ENCODE peak calls at places on chromosome 21, in ten cellular contexts. U, H, P, O, Y, D, T, W, B and J are unnamed samples.
A peak's percentile ranks its signal among the peaks of the same experiment; 100 is the strongest.

GRCh38 chr21:42235593-42235992 is 16.7 kb downstream of the ABCG1 start:
- DNase-seq in U (peak; percentile 11), H (no peak), P (peak; percentile 43), O (no peak), Y (no peak), D (no peak), T (no peak), W (no peak), B (no peak), J (no peak)

GRCh38 chr21:19692231-19692630 is 1288.6 kb upstream of the TMPRSS15 start:
- DNase-seq in U (no peak), H (no peak), P (no peak), O (no peak), Y (no peak), D (no peak), T (no peak), W (no peak), B (no peak), J (no peak)

GRCh38 chr21:41425954-41426655 is at the start of gene MX1:
- DNase-seq in U (peak; percentile 83), H (no peak), P (peak; percentile 90), O (peak; percentile 69), Y (peak; percentile 39), D (peak; percentile 47), T (peak; percentile 22), W (no peak), B (peak; percentile 75), J (peak; percentile 56)

GRCh38 chr21:21612446-21612845 is 614.2 kb downstream of the NCAM2 start:
- DNase-seq in U (no peak), H (no peak), P (no peak), O (peak; percentile 49), Y (no peak), D (peak; percentile 44), T (peak; percentile 76), W (peak; percentile 19), B (peak; percentile 69), J (no peak)

GRCh38 chr21:14383596-14384210 is 757 bp upstream of the HSPA13 start:
- DNase-seq in U (no peak), H (peak; percentile 14), P (no peak), O (no peak), Y (no peak), D (peak; percentile 75), T (no peak), W (peak; percentile 25), B (peak; percentile 31), J (no peak)

GRCh38 chr21:41559658-41560599 is 52.0 kb upstream of the TMPRSS2 start:
- DNase-seq in U (no peak), H (no peak), P (no peak), O (no peak), Y (no peak), D (no peak), T (no peak), W (peak; percentile 94), B (no peak), J (no peak)

GRCh38 chr21:36917487-36918158 is 48.8 kb downstream of the HLCS start:
- DNase-seq in U (no peak), H (peak; percentile 63), P (no peak), O (peak; percentile 56), Y (no peak), D (no peak), T (no peak), W (peak; percentile 44), B (peak; percentile 77), J (no peak)

GRCh38 chr21:35651166-35651565 is 409.2 kb downstream of the SETD4 start:
- DNase-seq in U (no peak), H (no peak), P (no peak), O (no peak), Y (no peak), D (no peak), T (no peak), W (no peak), B (no peak), J (no peak)

GRCh38 chr21:38956006-38956405 is 150.3 kb downstream of the ETS2 start:
- DNase-seq in U (no peak), H (no peak), P (no peak), O (no peak), Y (no peak), D (no peak), T (no peak), W (no peak), B (no peak), J (no peak)

GRCh38 chr21:38937286-38937790 is 131.6 kb downstream of the ETS2 start:
- DNase-seq in U (no peak), H (no peak), P (no peak), O (no peak), Y (no peak), D (no peak), T (no peak), W (no peak), B (no peak), J (no peak)

GRCh38 chr21:42291751-42292562 is 23.3 kb downstream of the TFF3 start:
- DNase-seq in U (no peak), H (no peak), P (no peak), O (no peak), Y (no peak), D (no peak), T (no peak), W (no peak), B (no peak), J (no peak)

GRCh38 chr21:44300262-44300959 is 558 bp downstream of the PFKL start:
- DNase-seq in U (peak; percentile 47), H (peak; percentile 73), P (peak; percentile 87), O (peak; percentile 67), Y (no peak), D (peak; percentile 46), T (peak; percentile 44), W (peak; percentile 30), B (peak; percentile 61), J (no peak)

GRCh38 chr21:28393279-28393678 is 599.4 kb downstream of the LTN1 start:
- DNase-seq in U (no peak), H (no peak), P (no peak), O (peak; percentile 73), Y (no peak), D (no peak), T (peak; percentile 3), W (peak; percentile 64), B (peak; percentile 9), J (peak; percentile 96)

GRCh38 chr21:30329203-30329868 is 8.2 kb downstream of the KRTAP27-1 start:
- DNase-seq in U (no peak), H (no peak), P (no peak), O (peak; percentile 8), Y (no peak), D (no peak), T (no peak), W (no peak), B (no peak), J (no peak)

GRCh38 chr21:35783686-35784085 is 276.6 kb downstream of the SETD4 start:
- DNase-seq in U (no peak), H (no peak), P (no peak), O (no peak), Y (no peak), D (no peak), T (no peak), W (no peak), B (no peak), J (no peak)

GRCh38 chr21:45365608-45366241 is 39.2 kb upstream of the COL18A1 start:
- DNase-seq in U (no peak), H (no peak), P (peak; percentile 35), O (no peak), Y (no peak), D (no peak), T (no peak), W (peak; percentile 99), B (peak; percentile 89), J (no peak)

GRCh38 chr21:14712121-14712520 is 166.0 kb upstream of the SAMSN1 start:
- DNase-seq in U (no peak), H (no peak), P (no peak), O (no peak), Y (no peak), D (no peak), T (no peak), W (no peak), B (no peak), J (no peak)

GRCh38 chr21:44006017-44006624 is 6.0 kb upstream of the TRAPPC10 start:
- DNase-seq in U (no peak), H (no peak), P (peak; percentile 53), O (peak; percentile 81), Y (no peak), D (no peak), T (no peak), W (peak; percentile 97), B (no peak), J (peak; percentile 33)